ENCODE peak calls at places on chromosomes 13 and 19, in six cellular contexts. U is brain microvascular endothelial cell, M is spleen, T is neural crest cell, D is IMR-90, G is fibroblast of the aortic adventitia. A is an unnamed sample.
A peak's percentile ranks its signal among the peaks of the same experiment; 100 is the strongest.

GRCh38 chr13:110677731-110678545 is 28.0 kb downstream of the CARS2 start:
- DNase-seq in G (no peak), U (peak; percentile 43), M (peak; percentile 79), D (peak; percentile 37), T (no peak), A (no peak)

GRCh38 chr13:100075700-100076587 is 12.9 kb upstream of the PCCA start:
- DNase-seq in M (no peak), G (no peak), D (no peak), U (no peak), T (no peak), A (no peak)

GRCh38 chr13:109369357-109370052 is 416.9 kb downstream of the IRS2 start:
- DNase-seq in U (no peak), M (no peak), T (no peak), D (no peak), G (no peak), A (peak; percentile 64)

GRCh38 chr19:33660426-33661160 is 38.8 kb downstream of the CHST8 start:
- DNase-seq in D (no peak), U (no peak), G (no peak), M (no peak), T (no peak), A (no peak)

GRCh38 chr19:823565-824121 is 1.9 kb upstream of the PLPPR3 start:
- DNase-seq in M (no peak), G (no peak), D (no peak), U (no peak), T (no peak), A (no peak)

GRCh38 chr13:65808061-65808460 is 1422.1 kb downstream of the PCDH9 start:
- DNase-seq in G (peak; percentile 38), M (no peak), U (peak; percentile 5), D (peak; percentile 49), T (no peak), A (no peak)

GRCh38 chr19:45640849-45641273 is 1.7 kb upstream of the EML2 start:
- DNase-seq in T (no peak), G (no peak), M (peak; percentile 83), D (no peak), U (no peak), A (no peak)

GRCh38 chr19:38061294-38061693 is 154.3 kb downstream of the SIPA1L3 start:
- DNase-seq in U (peak; percentile 81), G (peak; percentile 59), D (peak; percentile 95), T (no peak), M (no peak), A (no peak)

GRCh38 chr13:51276684-51277083 is 54.5 kb downstream of the FAM124A start:
- DNase-seq in T (no peak), G (peak; percentile 15), D (no peak), U (no peak), M (no peak), A (no peak)

GRCh38 chr13:50712469-50712868 is 131.0 kb downstream of the DLEU7 start:
- DNase-seq in D (no peak), U (no peak), M (no peak), T (no peak), G (no peak), A (no peak)

GRCh38 chr13:24713022-24713421 is 32.8 kb downstream of the ATP12A start:
- DNase-seq in D (no peak), M (no peak), T (no peak), G (no peak), U (no peak), A (no peak)

GRCh38 chr13:110971486-110971885 is 56.6 kb upstream of the ANKRD10 start:
- DNase-seq in M (no peak), G (no peak), U (no peak), T (no peak), D (no peak), A (no peak)

GRCh38 chr13:21203132-21203531 is 26.7 kb downstream of the MRPL57 start:
- DNase-seq in D (peak; percentile 29), G (no peak), M (no peak), T (no peak), U (peak; percentile 1), A (no peak)

GRCh38 chr19:57935731-57936130 is 529 bp upstream of the ZNF418 start:
- DNase-seq in G (no peak), T (no peak), U (no peak), M (no peak), D (no peak), A (no peak)

GRCh38 chr19:31110331-31110730 is 238.9 kb downstream of the TSHZ3 start:
- DNase-seq in U (no peak), G (peak; percentile 70), M (no peak), D (peak; percentile 45), T (no peak), A (no peak)

GRCh38 chr13:32035701-32036100 is 4.1 kb downstream of the FRY start:
- DNase-seq in U (no peak), M (no peak), G (no peak), D (no peak), T (no peak), A (no peak)

GRCh38 chr19:42334697-42335373 is 9.4 kb downstream of the MEGF8 start:
- DNase-seq in G (no peak), M (no peak), D (no peak), T (no peak), U (no peak), A (no peak)

GRCh38 chr19:16911046-16911445 is 22.2 kb downstream of the F2RL3 start:
- DNase-seq in G (no peak), T (no peak), D (no peak), M (no peak), U (no peak), A (peak; percentile 9)

GRCh38 chr13:48161530-48162179 is 66.8 kb upstream of the MED4 start:
- DNase-seq in U (no peak), D (no peak), M (peak; percentile 88), T (no peak), G (no peak), A (no peak)

GRCh38 chr13:98577823-98578285 is 947 bp upstream of the STK24 start:
- DNase-seq in M (peak; percentile 81), G (no peak), U (no peak), D (no peak), T (no peak), A (no peak)

GRCh38 chr13:20358022-20358421 is 125.9 kb upstream of the GJB6 start:
- DNase-seq in M (no peak), T (no peak), G (no peak), D (no peak), U (no peak), A (no peak)

GRCh38 chr13:106523566-106523965 is 11.9 kb downstream of the EFNB2 start:
- DNase-seq in T (no peak), M (no peak), G (peak; percentile 30), D (no peak), U (no peak), A (no peak)

GRCh38 chr19:1475751-1476437 is 3.1 kb downstream of the C19orf25 start:
- DNase-seq in T (no peak), G (no peak), M (peak; percentile 70), U (no peak), D (no peak), A (no peak)

GRCh38 chr13:97111705-97112104 is 110.4 kb upstream of the MBNL2 start:
- DNase-seq in U (no peak), G (no peak), D (no peak), M (no peak), T (no peak), A (no peak)

GRCh38 chr19:39413903-39414608 is 1.6 kb downstream of the PLEKHG2 start:
- DNase-seq in U (no peak), D (peak; percentile 28), M (peak; percentile 87), G (no peak), T (no peak), A (no peak)

GRCh38 chr13:23960566-23961156 is 63.4 kb upstream of the C1QTNF9B start:
- DNase-seq in U (peak; percentile 46), D (peak; percentile 60), G (peak; percentile 61), T (no peak), M (no peak), A (no peak)

GRCh38 chr13:39072842-39073241 is 34.6 kb downstream of the NHLRC3 start:
- DNase-seq in D (no peak), U (no peak), T (no peak), M (no peak), G (no peak), A (no peak)

GRCh38 chr13:39073983-39074382 is 35.7 kb downstream of the NHLRC3 start:
- DNase-seq in D (no peak), T (no peak), M (no peak), G (no peak), U (no peak), A (no peak)
- TF ChIP-seq CTCF in D (no peak), T (no peak), M (no peak), G (no peak), U (no peak), A (no peak)

GRCh38 chr19:12034196-12034595 is 1.3 kb downstream of the ZNF433 start:
- DNase-seq in M (no peak), T (no peak), U (no peak), G (peak; percentile 15), D (no peak), A (no peak)

GRCh38 chr19:12034610-12035009 is 869 bp downstream of the ZNF433 start:
- DNase-seq in G (peak; percentile 19), D (no peak), T (no peak), M (no peak), U (no peak), A (no peak)

GRCh38 chr19:12035220-12036172 is at the start of gene ZNF433:
- DNase-seq in M (peak; percentile 94), D (peak; percentile 71), T (peak; percentile 93), U (peak; percentile 90), G (peak; percentile 77), A (peak; percentile 95)
- TF ChIP-seq CTCF in M (no peak), D (no peak), T (no peak), U (no peak), G (peak; percentile 16), A (no peak)

GRCh38 chr13:46962286-46962941 is 65.6 kb upstream of the HTR2A start:
- DNase-seq in G (peak; percentile 35), M (no peak), D (peak; percentile 73), T (no peak), U (peak; percentile 12), A (no peak)
- TF ChIP-seq CTCF in G (peak; percentile 36), M (peak; percentile 20), D (peak; percentile 32), T (peak; percentile 52), U (peak; percentile 69), A (no peak)

GRCh38 chr19:13033819-13034611 is 38.7 kb downstream of the NFIX start:
- DNase-seq in U (no peak), D (peak; percentile 45), G (peak; percentile 84), M (no peak), T (peak; percentile 48), A (peak; percentile 97)

GRCh38 chr19:13032837-13033236 is 37.6 kb downstream of the NFIX start:
- DNase-seq in D (no peak), G (no peak), M (no peak), T (no peak), U (no peak), A (no peak)

GRCh38 chr19:13034636-13035035 is 39.4 kb downstream of the NFIX start:
- DNase-seq in M (no peak), T (no peak), U (no peak), D (no peak), G (peak; percentile 39), A (no peak)

GRCh38 chr19:13031917-13032623 is 36.8 kb downstream of the NFIX start:
- DNase-seq in U (no peak), T (no peak), D (peak; percentile 58), M (no peak), G (peak; percentile 62), A (peak; percentile 79)

DNA sequence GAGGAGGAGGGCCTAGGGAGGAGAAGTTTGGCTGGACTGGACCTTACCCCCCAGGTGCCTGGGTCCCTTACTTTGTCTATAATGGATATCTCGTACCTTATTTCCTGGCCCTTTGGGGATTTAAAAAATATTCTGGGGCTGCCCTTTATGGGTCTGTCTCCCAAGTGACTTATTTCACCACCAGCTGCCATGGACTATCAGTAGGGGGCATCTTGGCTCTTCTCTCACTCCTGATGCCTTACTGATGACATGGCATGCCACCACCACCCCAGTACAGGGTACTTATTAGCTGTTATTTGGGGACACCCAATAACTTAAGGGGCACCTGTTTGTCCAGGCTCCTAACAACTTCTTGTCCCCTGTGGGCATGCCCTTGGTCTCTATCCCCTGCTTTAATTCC is 38.0 kb downstream of the NFIX start:
- DNase-seq in D (no peak), U (no peak), G (no peak), T (no peak), M (no peak), A (peak; percentile 61)
- TF ChIP-seq CTCF in D (peak; percentile 39), U (peak; percentile 50), G (peak; percentile 36), T (no peak), M (no peak), A (peak; percentile 33)

A was measured in dorsolateral prefrontal cortex.